ENCODE peak calls at places on chromosomes 13 and 19, in seven cellular contexts. D is lower lobe of right lung, Y is NAMALWA, N is T-helper 1 cell, I is left ventricle myocardium superior, S is HFFc6, V is left kidney. U is an unnamed sample.
A peak's percentile ranks its signal among the peaks of the same experiment; 100 is the strongest.

GRCh38 chr19:7989071-7989575 is 16.3 kb downstream of the ELAVL1 start:
- DNase-seq in D (no peak), N (no peak), V (no peak), S (no peak), Y (no peak), I (peak; percentile 43), U (no peak)

GRCh38 chr19:33373701-33374405 is at the start of gene CEBPG:
- DNase-seq in S (peak; percentile 28), I (peak; percentile 78), V (peak; percentile 81), D (peak; percentile 67), N (peak; percentile 43), Y (peak; percentile 72), U (no peak)

GRCh38 chr19:10122066-10122465 is 2.4 kb upstream of the EIF3G start:
- DNase-seq in Y (no peak), S (peak; percentile 66), N (no peak), V (no peak), I (no peak), D (no peak), U (no peak)

GRCh38 chr19:40744554-40745401 is 5.5 kb downstream of the ACTMAP start:
- DNase-seq in S (no peak), V (peak; percentile 57), N (no peak), I (no peak), D (peak; percentile 63), Y (peak; percentile 25), U (no peak)

GRCh38 chr19:54517483-54517882 is 14.9 kb downstream of the LAIR2 start:
- DNase-seq in V (peak; percentile 92), Y (peak; percentile 61), N (peak; percentile 35), D (peak; percentile 53), S (peak; percentile 5), I (peak; percentile 55), U (no peak)

GRCh38 chr13:109904218-109904617 is 117.8 kb upstream of the IRS2 start:
- DNase-seq in Y (peak; percentile 65), I (no peak), N (no peak), V (no peak), D (no peak), S (no peak), U (no peak)

GRCh38 chr19:29299416-29300380 is 86.7 kb upstream of the UQCRFS1 start:
- DNase-seq in I (no peak), D (no peak), S (no peak), Y (no peak), N (no peak), V (no peak), U (no peak)

GRCh38 chr19:30116984-30117555 is 175.0 kb downstream of the URI1 start:
- DNase-seq in V (peak; percentile 86), I (no peak), N (no peak), Y (no peak), S (no peak), D (no peak), U (no peak)

GRCh38 chr13:79741006-79741405 is 260.1 kb downstream of the NDFIP2 start:
- DNase-seq in S (peak; percentile 23), Y (no peak), D (no peak), I (no peak), V (peak; percentile 87), N (no peak), U (no peak)

GRCh38 chr13:93727301-93728141 is 500.9 kb downstream of the GPC6 start:
- DNase-seq in S (peak; percentile 61), I (no peak), N (no peak), D (no peak), Y (no peak), V (no peak), U (no peak)

GRCh38 chr19:46629546-46630025 is 4.7 kb upstream of the PTGIR start:
- DNase-seq in Y (no peak), D (peak; percentile 53), V (no peak), N (no peak), I (peak; percentile 63), S (no peak), U (no peak)

GRCh38 chr13:77537302-77537919 is 1.9 kb downstream of the SCEL start:
- DNase-seq in N (no peak), D (no peak), Y (no peak), S (no peak), V (no peak), I (no peak), U (no peak)

GRCh38 chr13:59584902-59585670 is 578.6 kb downstream of the DIAPH3 start:
- DNase-seq in D (no peak), I (no peak), Y (no peak), N (no peak), V (no peak), S (no peak), U (no peak)

GRCh38 chr13:106491928-106492327 is 43.5 kb downstream of the EFNB2 start:
- DNase-seq in V (no peak), D (no peak), I (no peak), S (no peak), N (no peak), Y (no peak), U (no peak)

GRCh38 chr19:13556552-13556951 is 50.3 kb upstream of the CACNA1A start:
- DNase-seq in S (no peak), D (no peak), V (no peak), Y (no peak), N (no peak), I (no peak), U (no peak)

GRCh38 chr13:76754414-76754813 is 131.8 kb downstream of the KCTD12 start:
- DNase-seq in S (no peak), N (no peak), I (no peak), Y (no peak), V (peak; percentile 9), D (no peak), U (no peak)

GRCh38 chr13:64591981-64592380 is 2638.2 kb downstream of the PCDH9 start:
- DNase-seq in D (no peak), I (no peak), S (peak; percentile 21), V (no peak), N (no peak), Y (no peak), U (no peak)

GRCh38 chr13:40589285-40590109 is 76.9 kb downstream of the FOXO1 start:
- DNase-seq in I (no peak), S (no peak), N (no peak), D (no peak), Y (peak; percentile 95), V (peak; percentile 79), U (peak; percentile 18)

GRCh38 chr19:55119053-55119452 is 1.6 kb upstream of the PPP1R12C start:
- DNase-seq in S (no peak), V (no peak), Y (no peak), N (no peak), I (no peak), D (no peak), U (no peak)

GRCh38 chr19:49793561-49793840 is 19.6 kb downstream of the FUZ start:
- DNase-seq in Y (no peak), N (no peak), I (no peak), V (no peak), S (peak; percentile 73), D (no peak), U (no peak)

GRCh38 chr13:67515895-67516294 is 285.8 kb upstream of the PCDH9 start:
- DNase-seq in D (no peak), S (no peak), N (no peak), I (no peak), Y (no peak), V (no peak), U (no peak)

GRCh38 chr19:49853852-49854849 is 3.2 kb downstream of the PTOV1 start:
- DNase-seq in Y (peak; percentile 34), S (no peak), I (no peak), V (no peak), N (no peak), D (peak; percentile 48), U (no peak)

GRCh38 chr13:111344471-111345191 is 24.2 kb downstream of the TEX29 start:
- DNase-seq in N (no peak), I (peak; percentile 55), S (peak; percentile 29), Y (peak; percentile 45), V (peak; percentile 85), D (peak; percentile 89), U (peak; percentile 13)

GRCh38 chr13:42215578-42216421 is 56.2 kb upstream of the AKAP11 start:
- DNase-seq in S (peak; percentile 42), V (peak; percentile 70), I (no peak), Y (peak; percentile 58), N (no peak), D (no peak), U (no peak)

GRCh38 chr19:9128171-9128570 is 1.4 kb upstream of the OR7G3 start:
- DNase-seq in Y (no peak), D (no peak), N (no peak), I (no peak), S (no peak), V (no peak), U (no peak)

GRCh38 chr13:45909724-45910123 is 58.2 kb upstream of the SIAH3 start:
- DNase-seq in V (no peak), D (no peak), N (no peak), S (no peak), I (no peak), Y (no peak), U (no peak)

GRCh38 chr13:98970293-98970692 is 7.6 kb downstream of the DOCK9 start:
- DNase-seq in V (no peak), D (peak; percentile 51), S (no peak), N (no peak), Y (no peak), I (peak; percentile 66), U (no peak)

GRCh38 chr19:7862413-7862951 is 11.7 kb downstream of the PRR36 start:
- DNase-seq in Y (peak; percentile 78), S (no peak), N (peak; percentile 69), D (peak; percentile 80), V (peak; percentile 94), I (peak; percentile 67), U (no peak)

GRCh38 chr13:67620665-67621064 is 390.5 kb upstream of the PCDH9 start:
- DNase-seq in N (no peak), D (no peak), S (no peak), Y (no peak), I (no peak), V (no peak), U (no peak)

GRCh38 chr13:109941951-109942350 is 155.6 kb upstream of the IRS2 start:
- DNase-seq in D (no peak), I (no peak), N (no peak), Y (no peak), S (peak; percentile 28), V (no peak), U (no peak)

GRCh38 chr19:55698256-55698655 is 23.2 kb downstream of the EPN1 start:
- DNase-seq in D (peak; percentile 30), Y (no peak), S (no peak), I (no peak), V (no peak), N (no peak), U (no peak)